ENCODE peak calls at places on chromosome 10, in eight cellular contexts. A is T-cell; R is stimulated activated naive CD4-positive, alpha-beta T cell; U is cerebellar nuclear complex; N is activated CD4-positive, alpha-beta memory T cell treated with anti-CD3 and anti-CD28 coated beads, Interleukin-2, amount 10 ng/mL, durations not matched to agents 7 days and 5 days; E is stromal cell of bone marrow; H is T-helper 9 cell; L is NT2/D1. G is an unnamed sample.

GRCh38 chr10:100872034-100872791 is 40.5 kb upstream of the SLF2 start:
- DNase-seq in N (peak), R (peak), H (peak), U (no peak), L (peak), E (no peak), A (peak), G (no peak)

GRCh38 chr10:9615179-9615578 is 1402.5 kb upstream of the CELF2 start:
- DNase-seq in A (no peak), N (no peak), U (no peak), H (no peak), E (no peak), L (no peak), R (no peak), G (peak)

GRCh38 chr10:3592424-3592823 is 192.6 kb downstream of the KLF6 start:
- DNase-seq in N (no peak), U (no peak), L (no peak), H (no peak), R (no peak), A (no peak), E (no peak), G (no peak)

GRCh38 chr10:974038-974784 is 14.0 kb upstream of the GTPBP4 start:
- DNase-seq in A (no peak), E (no peak), U (no peak), N (no peak), L (no peak), H (no peak), R (no peak), G (no peak)

GRCh38 chr10:14022954-14023353 is 307.8 kb downstream of the FRMD4A start:
- DNase-seq in E (no peak), A (no peak), L (no peak), U (no peak), N (no peak), R (no peak), H (no peak), G (no peak)

GRCh38 chr10:67602268-67602950 is 93.6 kb downstream of the CTNNA3 start:
- DNase-seq in N (no peak), A (no peak), H (no peak), U (no peak), R (no peak), E (peak), L (no peak), G (peak)

GRCh38 chr10:88091490-88092061 is 228.2 kb downstream of the PTEN start:
- DNase-seq in N (peak), H (peak), R (peak), L (no peak), A (peak), U (no peak), E (no peak), G (no peak)

GRCh38 chr10:59905066-59905734 is 1.2 kb downstream of the CCDC6 start:
- DNase-seq in H (no peak), U (no peak), E (no peak), R (no peak), L (no peak), A (no peak), N (peak), G (no peak)

GRCh38 chr10:9342865-9343450 is 1288.5 kb downstream of the GATA3 start:
- DNase-seq in L (peak), E (peak), N (no peak), U (no peak), A (no peak), H (no peak), R (peak), G (peak)

GRCh38 chr10:102334106-102334505 is 61.4 kb upstream of the NFKB2 start:
- DNase-seq in R (no peak), N (no peak), U (peak), E (no peak), L (no peak), A (no peak), H (no peak), G (no peak)

GRCh38 chr10:12981570-12981969 is 19.9 kb downstream of the CCDC3 start:
- DNase-seq in H (no peak), U (no peak), E (peak), L (no peak), A (no peak), R (no peak), N (no peak), G (no peak)

GRCh38 chr10:127044191-127044590 is 139.0 kb downstream of the DOCK1 start:
- DNase-seq in N (no peak), E (no peak), R (no peak), H (no peak), U (no peak), L (no peak), A (no peak), G (no peak)

GRCh38 chr10:76310681-76311080 is 879.3 kb downstream of the LRMDA start:
- DNase-seq in U (no peak), R (no peak), N (no peak), H (no peak), A (no peak), E (no peak), L (no peak), G (no peak)

GRCh38 chr10:128599538-128599937 is 473.3 kb upstream of the MKI67 start:
- DNase-seq in E (no peak), L (no peak), N (no peak), U (no peak), A (no peak), H (no peak), R (no peak), G (no peak)

GRCh38 chr10:33238643-33239042 is 95.8 kb downstream of the NRP1 start:
- DNase-seq in R (no peak), L (no peak), N (no peak), A (no peak), E (no peak), U (no peak), H (no peak), G (peak)

GRCh38 chr10:132973903-132974241 is 31.5 kb upstream of the CFAP46 start:
- DNase-seq in A (no peak), L (no peak), H (no peak), U (no peak), E (no peak), R (no peak), N (no peak), G (no peak)

GRCh38 chr10:72353028-72353962 is 1.4 kb downstream of the DNAJB12 start:
- DNase-seq in R (no peak), E (no peak), H (no peak), A (no peak), L (no peak), U (no peak), N (no peak), G (no peak)

GRCh38 chr10:3785849-3786290 is 861 bp upstream of the KLF6 start:
- DNase-seq in U (no peak), R (peak), L (no peak), E (no peak), N (no peak), A (no peak), H (no peak), G (no peak)

GRCh38 chr10:33117816-33118215 is 159.8 kb upstream of the ITGB1 start:
- DNase-seq in H (peak), A (peak), U (no peak), N (peak), E (no peak), R (no peak), L (no peak), G (no peak)

GRCh38 chr10:103820101-103821062 is 35.0 kb downstream of the SH3PXD2A start:
- DNase-seq in R (no peak), A (no peak), L (no peak), H (no peak), U (no peak), E (peak), N (no peak), G (peak)

GRCh38 chr10:22253578-22253882 is 35.7 kb upstream of the EBLN1 start:
- DNase-seq in E (no peak), U (no peak), A (peak), L (no peak), N (peak), R (peak), H (peak), G (no peak)

GRCh38 chr10:104337527-104337984 is 709 bp downstream of the ITPRIP start:
- DNase-seq in H (no peak), N (no peak), E (no peak), L (no peak), A (no peak), R (no peak), U (no peak), G (no peak)

G was measured in skeletal muscle cell.